ENCODE peak calls at places on chromosomes 13 and 19, in seven cellular contexts. B is central memory CD4-positive, alpha-beta T cell; R is posterior cingulate gyrus; F is ACHN; L is activated CD4-positive, alpha-beta T cell treated with anti-CD3 and anti-CD28 coated beads, Interleukin-2, amount 50 U/mL, for 1 hour; O is spleen; K is hypothalamus. E is an unnamed sample.

GRCh38 chr19:2325261-2326046 is 2.9 kb downstream of the LSM7 start:
- DNase-seq in B (no peak), R (no peak), F (no peak), L (no peak), O (peak), K (no peak), E (no peak)

GRCh38 chr19:45243144-45243732 is 2.0 kb downstream of the EXOC3L2 start:
- DNase-seq in B (no peak), R (no peak), F (no peak), L (no peak), O (no peak), K (no peak), E (no peak)

GRCh38 chr19:33868821-33869412 is 72.2 kb downstream of the KCTD15 start:
- DNase-seq in B (no peak), R (peak), F (no peak), L (no peak), O (peak), K (no peak), E (no peak)

GRCh38 chr13:111977184-111977516 is 89.8 kb upstream of the SOX1 start:
- DNase-seq in B (no peak), R (no peak), F (no peak), L (no peak), O (no peak), K (no peak), E (no peak)

GRCh38 chr19:38718747-38719543 is 25.3 kb downstream of the CAPN12 start:
- DNase-seq in B (no peak), R (peak), F (no peak), L (no peak), O (no peak), K (no peak), E (no peak)

GRCh38 chr19:30645946-30646577 is 273.9 kb downstream of the ZNF536 start:
- DNase-seq in B (no peak), R (no peak), F (no peak), L (no peak), O (no peak), K (no peak), E (no peak)

GRCh38 chr13:42574435-42575311 is 721 bp downstream of the TNFSF11 start:
- DNase-seq in B (peak), R (no peak), F (no peak), L (peak), O (peak), K (no peak), E (no peak)

GRCh38 chr13:95391325-95391724 is 90.1 kb upstream of the ABCC4 start:
- DNase-seq in B (no peak), R (no peak), F (no peak), L (no peak), O (no peak), K (no peak), E (no peak)

GRCh38 chr19:48571378-48572162 is 19.6 kb downstream of the SULT2B1 start:
- DNase-seq in B (no peak), R (no peak), F (no peak), L (no peak), O (no peak), K (no peak), E (peak)

GRCh38 chr19:9828551-9829063 is 889 bp downstream of the UBL5 start:
- DNase-seq in B (no peak), R (no peak), F (no peak), L (no peak), O (no peak), K (no peak), E (no peak)

GRCh38 chr19:39142655-39143054 is 17.1 kb downstream of the PAK4 start:
- DNase-seq in B (no peak), R (no peak), F (no peak), L (no peak), O (no peak), K (no peak), E (no peak)